ENCODE peak calls at places on chromosomes 1 and 21, in ten cellular contexts. Q is thoracic aorta; V is astrocyte of the spinal cord; R is MV-4-11; K is cerebellar cortex; I is kidney; M is left colon; H is naive thymus-derived CD4-positive, alpha-beta T cell; B is Calu3; X is mesendoderm. U is an unnamed sample.

GRCh38 chr1:119873166-119874025 is 22.9 kb downstream of the ADAM30 start:
- DNase-seq in X (no peak), V (peak; percentile 88), Q (no peak), M (no peak), B (no peak), R (peak; percentile 69), K (no peak), H (no peak), I (no peak), U (no peak)

GRCh38 chr1:77996734-77997133 is 8.0 kb upstream of the DNAJB4 start:
- DNase-seq in Q (no peak), K (no peak), H (no peak), B (no peak), R (no peak), I (no peak), M (no peak), X (no peak), V (no peak), U (no peak)

GRCh38 chr1:156477526-156478249 is 22.9 kb downstream of the MEF2D start:
- DNase-seq in I (no peak), B (no peak), M (no peak), Q (no peak), V (no peak), R (no peak), X (no peak), K (no peak), H (no peak), U (no peak)

GRCh38 chr1:210830034-210831028 is 303.6 kb downstream of the KCNH1 start:
- DNase-seq in Q (no peak), V (no peak), X (no peak), K (no peak), B (no peak), R (no peak), M (no peak), I (no peak), H (no peak), U (no peak)

GRCh38 chr21:42521384-42521783 is 7.7 kb downstream of the SLC37A1 start:
- DNase-seq in X (no peak), H (no peak), Q (no peak), K (no peak), R (no peak), B (no peak), M (no peak), I (no peak), V (no peak), U (no peak)

GRCh38 chr1:37954316-37954971 is 7.6 kb upstream of the INPP5B start:
- DNase-seq in B (no peak), R (no peak), M (no peak), K (peak; percentile 29), V (no peak), I (no peak), X (peak; percentile 42), H (no peak), Q (no peak), U (no peak)

GRCh38 chr1:186550832-186551231 is 89.9 kb upstream of the PDC start:
- DNase-seq in H (no peak), V (no peak), K (no peak), R (no peak), I (no peak), Q (no peak), B (no peak), M (no peak), X (no peak), U (no peak)

GRCh38 chr1:202274611-202275010 is 67.1 kb downstream of the UBE2T start:
- DNase-seq in B (peak; percentile 48), H (peak; percentile 21), I (no peak), R (peak; percentile 19), K (peak; percentile 21), Q (no peak), X (peak; percentile 59), V (no peak), M (peak; percentile 44), U (peak; percentile 72)

GRCh38 chr1:88982055-88982454 is 10.4 kb downstream of the KYAT3 start:
- DNase-seq in V (peak; percentile 49), Q (no peak), X (no peak), R (no peak), K (no peak), H (no peak), I (no peak), M (no peak), B (no peak), U (no peak)